ENCODE peak calls at places on chromosome 16, in seven cellular contexts. One of them, this sample, is unnamed.

GRCh38 chr16:3637371-3637923 is 17.0 kb upstream of the DNASE1 start:
- DNase-seq in LoVo: peak; percentile 36
- DNase-seq in progenitor cell of endocrine pancreas: no peak
- DNase-seq in A549: no peak
- DNase-seq in mesenteric fat pad: peak; percentile 4
- DNase-seq in WTC11: no peak
- DNase-seq in H9: no peak
- DNase-seq in this sample: no peak

GRCh38 chr16:80384862-80385261 is 155.9 kb upstream of the DYNLRB2 start:
- DNase-seq in progenitor cell of endocrine pancreas: no peak
- DNase-seq in H9: no peak
- DNase-seq in WTC11: no peak
- DNase-seq in LoVo: no peak
- DNase-seq in A549: no peak
- DNase-seq in mesenteric fat pad: no peak
- DNase-seq in this sample: no peak

GRCh38 chr16:29699324-29700219 is 20.6 kb downstream of the QPRT start:
- DNase-seq in mesenteric fat pad: no peak
- DNase-seq in progenitor cell of endocrine pancreas: no peak
- DNase-seq in WTC11: no peak
- DNase-seq in H9: no peak
- DNase-seq in A549: no peak
- DNase-seq in LoVo: no peak
- DNase-seq in this sample: no peak

GRCh38 chr16:21158208-21159110 is at the start of gene LDAF1:
- DNase-seq in LoVo: peak; percentile 81
- DNase-seq in progenitor cell of endocrine pancreas: peak; percentile 60
- DNase-seq in mesenteric fat pad: peak; percentile 94
- DNase-seq in WTC11: peak; percentile 89
- DNase-seq in H9: peak; percentile 86
- DNase-seq in A549: peak; percentile 64
- DNase-seq in this sample: peak; percentile 84

GRCh38 chr16:12420661-12421209 is 383.0 kb downstream of the CPPED1 start:
- DNase-seq in LoVo: no peak
- DNase-seq in WTC11: no peak
- DNase-seq in H9: no peak
- DNase-seq in progenitor cell of endocrine pancreas: no peak
- DNase-seq in mesenteric fat pad: no peak
- DNase-seq in A549: no peak
- DNase-seq in this sample: no peak

GRCh38 chr16:88318521-88318920 is 64.2 kb upstream of the ZNF469 start:
- DNase-seq in progenitor cell of endocrine pancreas: no peak
- DNase-seq in WTC11: no peak
- DNase-seq in H9: no peak
- DNase-seq in LoVo: no peak
- DNase-seq in A549: no peak
- DNase-seq in mesenteric fat pad: no peak
- DNase-seq in this sample: no peak

GRCh38 chr16:69465083-69465721 is 40.8 kb downstream of the CYB5B start:
- DNase-seq in mesenteric fat pad: no peak
- DNase-seq in LoVo: peak; percentile 18
- DNase-seq in A549: peak; percentile 33
- DNase-seq in progenitor cell of endocrine pancreas: no peak
- DNase-seq in WTC11: no peak
- DNase-seq in H9: no peak
- DNase-seq in this sample: no peak

GRCh38 chr16:80006175-80006895 is 405.8 kb upstream of the MAF start:
- DNase-seq in WTC11: no peak
- DNase-seq in mesenteric fat pad: no peak
- DNase-seq in LoVo: peak; percentile 16
- DNase-seq in A549: peak; percentile 72
- DNase-seq in progenitor cell of endocrine pancreas: no peak
- DNase-seq in H9: no peak
- DNase-seq in this sample: no peak

GRCh38 chr16:86064431-86065250 is 165.7 kb downstream of the IRF8 start:
- DNase-seq in A549: no peak
- DNase-seq in progenitor cell of endocrine pancreas: no peak
- DNase-seq in LoVo: no peak
- DNase-seq in mesenteric fat pad: no peak
- DNase-seq in H9: no peak
- DNase-seq in WTC11: no peak
- DNase-seq in this sample: no peak

GRCh38 chr16:68737046-68737729 is at the start of gene CDH1:
- DNase-seq in progenitor cell of endocrine pancreas: peak; percentile 94
- DNase-seq in WTC11: peak; percentile 99
- DNase-seq in H9: peak; percentile 98
- DNase-seq in LoVo: peak; percentile 90
- DNase-seq in mesenteric fat pad: peak; percentile 91
- DNase-seq in A549: no peak
- DNase-seq in this sample: peak; percentile 44

GRCh38 chr16:69476920-69477418 is 52.5 kb downstream of the CYB5B start:
- DNase-seq in A549: peak; percentile 73
- DNase-seq in mesenteric fat pad: no peak
- DNase-seq in progenitor cell of endocrine pancreas: no peak
- DNase-seq in WTC11: no peak
- DNase-seq in LoVo: peak; percentile 78
- DNase-seq in H9: no peak
- DNase-seq in this sample: no peak

GRCh38 chr16:85898521-85899442 is at the start of gene IRF8:
- DNase-seq in LoVo: peak; percentile 59
- DNase-seq in H9: peak; percentile 72
- DNase-seq in A549: peak; percentile 34
- DNase-seq in WTC11: peak; percentile 71
- DNase-seq in progenitor cell of endocrine pancreas: peak; percentile 60
- DNase-seq in mesenteric fat pad: peak; percentile 93
- DNase-seq in this sample: peak; percentile 92

GRCh38 chr16:59053911-59054310 is 319.8 kb upstream of the GOT2 start:
- DNase-seq in mesenteric fat pad: no peak
- DNase-seq in LoVo: no peak
- DNase-seq in A549: no peak
- DNase-seq in H9: no peak
- DNase-seq in WTC11: no peak
- DNase-seq in progenitor cell of endocrine pancreas: no peak
- DNase-seq in this sample: no peak

GRCh38 chr16:56629531-56629930 is 2.9 kb upstream of the MT1M start:
- DNase-seq in progenitor cell of endocrine pancreas: no peak
- DNase-seq in mesenteric fat pad: no peak
- DNase-seq in WTC11: no peak
- DNase-seq in A549: no peak
- DNase-seq in LoVo: no peak
- DNase-seq in H9: no peak
- DNase-seq in this sample: no peak

GRCh38 chr16:67673712-67674580 is 7.3 kb downstream of the C16orf86 start:
- DNase-seq in mesenteric fat pad: no peak
- DNase-seq in WTC11: no peak
- DNase-seq in H9: no peak
- DNase-seq in LoVo: no peak
- DNase-seq in progenitor cell of endocrine pancreas: no peak
- DNase-seq in A549: no peak
- DNase-seq in this sample: no peak

GRCh38 chr16:17476414-17477259 is 5.9 kb upstream of the XYLT1 start:
- DNase-seq in mesenteric fat pad: no peak
- DNase-seq in H9: peak; percentile 82
- DNase-seq in WTC11: peak; percentile 77
- DNase-seq in progenitor cell of endocrine pancreas: peak; percentile 34
- DNase-seq in LoVo: peak; percentile 72
- DNase-seq in A549: peak; percentile 53
- DNase-seq in this sample: peak; percentile 68

GRCh38 chr16:48125888-48126287 is 29.9 kb downstream of the ABCC12 start:
- DNase-seq in A549: no peak
- DNase-seq in H9: no peak
- DNase-seq in progenitor cell of endocrine pancreas: no peak
- DNase-seq in mesenteric fat pad: no peak
- DNase-seq in LoVo: no peak
- DNase-seq in WTC11: no peak
- DNase-seq in this sample: no peak

GRCh38 chr16:19505600-19506303 is 16.1 kb downstream of the GDE1 start:
- DNase-seq in WTC11: no peak
- DNase-seq in progenitor cell of endocrine pancreas: no peak
- DNase-seq in mesenteric fat pad: no peak
- DNase-seq in LoVo: no peak
- DNase-seq in A549: no peak
- DNase-seq in H9: no peak
- DNase-seq in this sample: no peak

GRCh38 chr16:62751218-62751617 is 715.0 kb upstream of the CDH8 start:
- DNase-seq in mesenteric fat pad: no peak
- DNase-seq in H9: no peak
- DNase-seq in A549: no peak
- DNase-seq in WTC11: no peak
- DNase-seq in progenitor cell of endocrine pancreas: no peak
- DNase-seq in LoVo: no peak
- DNase-seq in this sample: no peak

GRCh38 chr16:79845006-79845733 is 244.6 kb upstream of the MAF start:
- DNase-seq in progenitor cell of endocrine pancreas: no peak
- DNase-seq in H9: no peak
- DNase-seq in A549: no peak
- DNase-seq in WTC11: no peak
- DNase-seq in LoVo: no peak
- DNase-seq in mesenteric fat pad: no peak
- DNase-seq in this sample: peak; percentile 29

GRCh38 chr16:48232459-48233040 is 11.6 kb upstream of the LONP2 start:
- DNase-seq in mesenteric fat pad: no peak
- DNase-seq in progenitor cell of endocrine pancreas: no peak
- DNase-seq in H9: no peak
- DNase-seq in WTC11: no peak
- DNase-seq in A549: no peak
- DNase-seq in LoVo: no peak
- DNase-seq in this sample: no peak

GRCh38 chr16:6027733-6028132 is 930.1 kb upstream of the EEF2KMT start:
- DNase-seq in WTC11: no peak
- DNase-seq in A549: no peak
- DNase-seq in LoVo: no peak
- DNase-seq in H9: no peak
- DNase-seq in progenitor cell of endocrine pancreas: no peak
- DNase-seq in mesenteric fat pad: no peak
- DNase-seq in this sample: peak; percentile 35

GRCh38 chr16:24834459-24835335 is 11.1 kb upstream of the SLC5A11 start:
- DNase-seq in LoVo: peak; percentile 47
- DNase-seq in A549: peak; percentile 76
- DNase-seq in progenitor cell of endocrine pancreas: no peak
- DNase-seq in mesenteric fat pad: no peak
- DNase-seq in H9: peak; percentile 62
- DNase-seq in WTC11: peak; percentile 52
- DNase-seq in this sample: no peak

GRCh38 chr16:35210681-35211433 is 1751.4 kb downstream of the TP53TG3F start:
- DNase-seq in mesenteric fat pad: no peak
- DNase-seq in progenitor cell of endocrine pancreas: no peak
- DNase-seq in H9: no peak
- DNase-seq in WTC11: no peak
- DNase-seq in A549: no peak
- DNase-seq in LoVo: no peak
- DNase-seq in this sample: no peak

GRCh38 chr16:89102035-89102776 is 8.6 kb downstream of the ACSF3 start:
- DNase-seq in progenitor cell of endocrine pancreas: no peak
- DNase-seq in WTC11: no peak
- DNase-seq in A549: no peak
- DNase-seq in H9: peak; percentile 49
- DNase-seq in mesenteric fat pad: no peak
- DNase-seq in LoVo: no peak
- DNase-seq in this sample: no peak

GRCh38 chr16:72467157-72467759 is 295.3 kb upstream of the PMFBP1 start:
- DNase-seq in WTC11: no peak
- DNase-seq in mesenteric fat pad: no peak
- DNase-seq in H9: no peak
- DNase-seq in A549: peak; percentile 57
- DNase-seq in LoVo: peak; percentile 34
- DNase-seq in progenitor cell of endocrine pancreas: no peak
- DNase-seq in this sample: peak; percentile 54

GRCh38 chr16:1808691-1809090 is 15.2 kb upstream of the IGFALS start:
- DNase-seq in progenitor cell of endocrine pancreas: no peak
- DNase-seq in A549: no peak
- DNase-seq in mesenteric fat pad: no peak
- DNase-seq in H9: no peak
- DNase-seq in WTC11: no peak
- DNase-seq in LoVo: no peak
- DNase-seq in this sample: no peak

GRCh38 chr16:88610080-88610479 is 28.3 kb upstream of the IL17C start:
- DNase-seq in WTC11: peak; percentile 34
- DNase-seq in A549: no peak
- DNase-seq in LoVo: no peak
- DNase-seq in progenitor cell of endocrine pancreas: no peak
- DNase-seq in H9: peak; percentile 55
- DNase-seq in mesenteric fat pad: no peak
- DNase-seq in this sample: no peak

GRCh38 chr16:5615868-5616642 is 518.5 kb upstream of the EEF2KMT start:
- DNase-seq in WTC11: peak; percentile 40
- DNase-seq in A549: peak; percentile 58
- DNase-seq in progenitor cell of endocrine pancreas: peak; percentile 63
- DNase-seq in LoVo: peak; percentile 43
- DNase-seq in H9: peak; percentile 88
- DNase-seq in mesenteric fat pad: peak; percentile 89
- DNase-seq in this sample: peak; percentile 93

GRCh38 chr16:89187337-89188063 is 12.8 kb downstream of the SLC22A31 start:
- DNase-seq in progenitor cell of endocrine pancreas: peak; percentile 33
- DNase-seq in WTC11: no peak
- DNase-seq in H9: no peak
- DNase-seq in LoVo: no peak
- DNase-seq in A549: peak; percentile 56
- DNase-seq in mesenteric fat pad: no peak
- DNase-seq in this sample: peak; percentile 80

GRCh38 chr16:88130681-88131080 is 179.4 kb downstream of the BANP start:
- DNase-seq in A549: no peak
- DNase-seq in mesenteric fat pad: no peak
- DNase-seq in LoVo: no peak
- DNase-seq in WTC11: no peak
- DNase-seq in progenitor cell of endocrine pancreas: no peak
- DNase-seq in H9: no peak
- DNase-seq in this sample: no peak

GRCh38 chr16:17359778-17360177 is 111.0 kb downstream of the XYLT1 start:
- DNase-seq in A549: no peak
- DNase-seq in H9: no peak
- DNase-seq in mesenteric fat pad: no peak
- DNase-seq in WTC11: no peak
- DNase-seq in LoVo: no peak
- DNase-seq in progenitor cell of endocrine pancreas: no peak
- DNase-seq in this sample: no peak

GRCh38 chr16:627458-628239 is 3.1 kb upstream of the WFIKKN1 start:
- DNase-seq in WTC11: no peak
- DNase-seq in mesenteric fat pad: no peak
- DNase-seq in A549: peak; percentile 68
- DNase-seq in progenitor cell of endocrine pancreas: no peak
- DNase-seq in H9: peak; percentile 33
- DNase-seq in LoVo: no peak
- DNase-seq in this sample: no peak

GRCh38 chr16:35150805-35151312 is 1691.4 kb downstream of the TP53TG3F start:
- DNase-seq in A549: no peak
- DNase-seq in H9: no peak
- DNase-seq in mesenteric fat pad: peak; percentile 78
- DNase-seq in LoVo: no peak
- DNase-seq in progenitor cell of endocrine pancreas: no peak
- DNase-seq in WTC11: no peak
- DNase-seq in this sample: no peak

GRCh38 chr16:7967986-7968509 is 622.3 kb downstream of the TMEM114 start:
- DNase-seq in mesenteric fat pad: no peak
- DNase-seq in progenitor cell of endocrine pancreas: no peak
- DNase-seq in H9: no peak
- DNase-seq in LoVo: no peak
- DNase-seq in A549: no peak
- DNase-seq in WTC11: no peak
- DNase-seq in this sample: no peak

GRCh38 chr16:85781685-85782370 is 17.5 kb downstream of the EMC8 start:
- DNase-seq in mesenteric fat pad: no peak
- DNase-seq in LoVo: no peak
- DNase-seq in progenitor cell of endocrine pancreas: no peak
- DNase-seq in A549: no peak
- DNase-seq in WTC11: no peak
- DNase-seq in H9: no peak
- DNase-seq in this sample: no peak

GRCh38 chr16:84357191-84357651 is 11.1 kb upstream of the ATP2C2 start:
- DNase-seq in LoVo: no peak
- DNase-seq in progenitor cell of endocrine pancreas: no peak
- DNase-seq in WTC11: no peak
- DNase-seq in mesenteric fat pad: no peak
- DNase-seq in A549: no peak
- DNase-seq in H9: no peak
- DNase-seq in this sample: no peak

This sample was measured in retina.